ENCODE peak calls at places on chromosomes 2 and 18, in ten cellular contexts. R, E, Y, I, H, S, Q, A, X and C are unnamed samples.

GRCh38 chr2:83234291-83234690 is 1224.8 kb downstream of the SUCLG1 start:
- DNase-seq in X (no peak), A (no peak), I (no peak), S (no peak), E (no peak), Q (no peak), Y (no peak), H (no peak), R (no peak), C (no peak)

GRCh38 chr18:48310999-48311398 is 98.2 kb downstream of the ZBTB7C start:
- DNase-seq in S (no peak), Q (no peak), X (no peak), H (no peak), E (no peak), I (no peak), R (no peak), A (no peak), Y (no peak), C (no peak)

GRCh38 chr2:121000804-121001203 is 265.1 kb downstream of the GLI2 start:
- DNase-seq in E (no peak), Q (no peak), X (no peak), Y (no peak), H (no peak), R (no peak), I (no peak), S (no peak), A (no peak), C (no peak)

GRCh38 chr2:168920504-168921157 is 19.5 kb downstream of the G6PC2 start:
- DNase-seq in E (no peak), R (no peak), I (peak; percentile 16), Y (no peak), X (peak; percentile 43), S (peak; percentile 55), H (no peak), Q (peak; percentile 43), A (no peak), C (no peak)

GRCh38 chr2:239178954-239179353 is 221.9 kb downstream of the HDAC4 start:
- DNase-seq in Y (no peak), X (no peak), Q (no peak), R (no peak), E (no peak), A (no peak), S (no peak), H (no peak), I (no peak), C (peak; percentile 23)

GRCh38 chr2:119693967-119694366 is 15.0 kb downstream of the TMEM177 start:
- DNase-seq in E (no peak), S (no peak), Y (no peak), R (no peak), I (no peak), Q (no peak), A (no peak), H (no peak), X (no peak), C (no peak)

GRCh38 chr18:10099539-10100140 is 185.8 kb downstream of the VAPA start:
- DNase-seq in R (no peak), E (no peak), H (no peak), S (no peak), Q (no peak), X (no peak), Y (no peak), A (no peak), I (no peak), C (no peak)

GRCh38 chr2:49616800-49617199 is 462.5 kb upstream of the FSHR start:
- DNase-seq in I (peak; percentile 49), S (no peak), Q (peak; percentile 16), A (no peak), R (no peak), X (no peak), H (no peak), E (no peak), Y (peak; percentile 65), C (no peak)

GRCh38 chr2:154699560-154699901 is 1.0 kb downstream of the KCNJ3 start:
- DNase-seq in X (no peak), R (no peak), S (no peak), I (no peak), Q (no peak), A (no peak), Y (peak; percentile 58), E (no peak), H (no peak), C (no peak)

GRCh38 chr18:37481491-37481890 is 84.1 kb downstream of the CELF4 start:
- DNase-seq in H (no peak), R (no peak), I (no peak), E (no peak), X (no peak), A (peak; percentile 65), S (no peak), Y (no peak), Q (no peak), C (no peak)

GRCh38 chr2:218259099-218259921 is 1.5 kb upstream of the GPBAR1 start:
- DNase-seq in Y (no peak), H (no peak), E (no peak), Q (no peak), I (no peak), X (no peak), R (no peak), S (no peak), A (peak; percentile 96), C (no peak)

GRCh38 chr2:188623995-188624643 is 332.4 kb downstream of the GULP1 start:
- DNase-seq in I (peak; percentile 91), X (no peak), R (no peak), Y (no peak), Q (no peak), H (no peak), S (no peak), E (no peak), A (no peak), C (no peak)